ENCODE peak calls at places on chromosomes 3 and 15, in five cellular contexts. D is epithelial cell of esophagus, N is neural progenitor cell, P is left lung, A is upper lobe of right lung. I is an unnamed sample.

GRCh38 chr3:190631295-190631694 is 117.4 kb downstream of the IL1RAP start:
- DNase-seq in N (no peak), A (no peak), P (no peak), D (no peak), I (no peak)

GRCh38 chr3:102688556-102688930 is 253.7 kb downstream of the ZPLD1 start:
- DNase-seq in D (no peak), P (no peak), N (no peak), A (no peak), I (no peak)

GRCh38 chr3:48411606-48412374 is 18.1 kb downstream of the PLXNB1 start:
- DNase-seq in D (no peak), P (peak; percentile 21), A (peak; percentile 44), N (no peak), I (no peak)

GRCh38 chr3:124846189-124846588 is 41.0 kb downstream of the ITGB5 start:
- DNase-seq in A (no peak), D (peak; percentile 54), P (no peak), N (no peak), I (no peak)

GRCh38 chr3:195863121-195864061 is 45.0 kb downstream of the TNK2 start:
- DNase-seq in D (peak; percentile 93), A (peak; percentile 94), N (peak; percentile 90), P (peak; percentile 85), I (no peak)

GRCh38 chr15:54789377-54789776 is 407.4 kb downstream of the RSL24D1 start:
- DNase-seq in A (no peak), N (no peak), D (no peak), P (no peak), I (no peak)

GRCh38 chr15:50676799-50677483 is 9.7 kb downstream of the TRPM7 start:
- DNase-seq in N (no peak), A (no peak), P (no peak), D (peak; percentile 71), I (no peak)

GRCh38 chr3:62636235-62636826 is 238.9 kb downstream of the CADPS start:
- DNase-seq in D (peak; percentile 30), P (no peak), A (no peak), N (no peak), I (no peak)

GRCh38 chr3:169241928-169242751 is 421.4 kb downstream of the MECOM start:
- DNase-seq in A (peak; percentile 70), D (peak; percentile 36), P (peak; percentile 43), N (peak; percentile 67), I (peak; percentile 75)

GRCh38 chr15:27341780-27342343 is 370.9 kb downstream of the GABRG3 start:
- DNase-seq in D (no peak), A (no peak), P (no peak), N (no peak), I (no peak)

GRCh38 chr3:52140792-52141191 is 13.4 kb downstream of the POC1A start:
- DNase-seq in A (no peak), P (no peak), N (no peak), D (no peak), I (no peak)

GRCh38 chr3:38354588-38355344 is 8.2 kb downstream of the XYLB start:
- DNase-seq in D (peak; percentile 68), A (no peak), P (no peak), N (no peak), I (peak; percentile 20)

GRCh38 chr15:75578206-75578947 is 738 bp downstream of the PTPN9 start:
- DNase-seq in P (peak; percentile 36), N (peak; percentile 70), D (peak; percentile 29), A (peak; percentile 74), I (peak; percentile 72)

GRCh38 chr3:187210091-187210490 is 12.8 kb downstream of the RTP1 start:
- DNase-seq in N (no peak), D (no peak), P (no peak), A (no peak), I (no peak)

GRCh38 chr3:71185733-71186455 is 397.6 kb downstream of the FOXP1 start:
- DNase-seq in N (no peak), D (peak; percentile 66), P (no peak), A (no peak), I (no peak)

GRCh38 chr3:48305396-48305795 is 28.1 kb downstream of the SPINK8 start:
- DNase-seq in P (no peak), D (peak; percentile 3), A (no peak), N (no peak), I (no peak)

GRCh38 chr3:54917862-54918261 is 10.0 kb downstream of the LRTM1 start:
- DNase-seq in D (no peak), P (no peak), A (no peak), N (no peak), I (no peak)

GRCh38 chr3:188979236-188979635 is 192.5 kb upstream of the TPRG1 start:
- DNase-seq in N (no peak), A (no peak), P (no peak), D (no peak), I (no peak)

DNA sequence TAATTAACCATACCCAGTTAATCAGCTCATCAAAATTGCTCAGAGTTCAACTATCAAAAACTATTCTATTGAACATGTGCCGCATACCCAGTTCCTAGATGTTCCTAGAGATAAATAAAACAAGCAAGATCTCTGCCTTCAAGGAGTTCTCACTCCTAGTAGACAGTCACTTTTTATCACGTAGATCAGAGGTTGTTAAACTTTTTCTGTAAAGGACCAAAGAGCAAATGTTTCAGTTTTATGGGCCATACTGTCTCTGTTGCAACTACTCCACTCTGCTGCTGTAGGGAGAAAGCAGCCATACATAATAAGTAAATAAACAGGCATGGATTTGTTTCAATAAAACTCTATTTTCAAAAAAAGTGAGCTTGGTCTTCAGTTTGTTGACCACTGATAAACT is 7.9 kb downstream of the FBN1 start:
- DNase-seq in A (no peak), N (no peak), P (no peak), D (no peak), I (no peak)
- TF ChIP-seq CTCF in A (no peak), N (no peak), P (no peak), D (no peak), I (no peak)

GRCh38 chr3:134308350-134308891 is 57.8 kb upstream of the RYK start:
- DNase-seq in P (peak; percentile 81), N (peak; percentile 93), D (peak; percentile 77), A (peak; percentile 84), I (peak; percentile 85)
- TF ChIP-seq CTCF in P (peak; percentile 99), N (peak; percentile 100), D (peak; percentile 99), A (peak; percentile 99), I (peak; percentile 99)

GRCh38 chr3:29408676-29409075 is 127.8 kb downstream of the RBMS3 start:
- DNase-seq in A (no peak), D (no peak), N (no peak), P (no peak), I (no peak)
- TF ChIP-seq CTCF in A (no peak), D (no peak), N (no peak), P (no peak), I (no peak)

GRCh38 chr3:176514297-176514696 is 683.0 kb downstream of the TBL1XR1 start:
- DNase-seq in A (no peak), D (peak; percentile 62), N (peak; percentile 84), P (no peak), I (no peak)
- TF ChIP-seq CTCF in A (peak; percentile 37), D (peak; percentile 47), N (peak; percentile 69), P (no peak), I (peak; percentile 59)